ENCODE peak calls at places on chromosome 6, in six cellular contexts. G is NCI-H1092, Q is NCI-H2081, L is Peyer's patch, J is prostate gland, C is Ammon's horn. P is an unnamed sample.

GRCh38 chr6:159214281-159214680 is 45.1 kb downstream of the FNDC1 start:
- DNase-seq in G (no peak), Q (no peak), L (no peak), J (no peak), C (no peak), P (no peak)

GRCh38 chr6:148192310-148192709 is 150.3 kb upstream of the SASH1 start:
- DNase-seq in G (no peak), Q (no peak), L (no peak), J (no peak), C (no peak), P (no peak)

GRCh38 chr6:99614430-99615161 is 8.0 kb downstream of the PRDM13 start:
- DNase-seq in G (peak), Q (peak), L (no peak), J (no peak), C (no peak), P (no peak)

GRCh38 chr6:53651764-53652401 is 13.7 kb downstream of the KLHL31 start:
- DNase-seq in G (peak), Q (peak), L (peak), J (peak), C (peak), P (peak)

GRCh38 chr6:30820196-30820595 is 64.1 kb upstream of the DDR1 start:
- DNase-seq in G (no peak), Q (no peak), L (no peak), J (peak), C (no peak), P (no peak)

GRCh38 chr6:41022294-41022693 is 16.7 kb downstream of the UNC5CL start:
- DNase-seq in G (no peak), Q (no peak), L (no peak), J (no peak), C (no peak), P (no peak)

GRCh38 chr6:52049252-52050050 is 38.0 kb downstream of the PKHD1 start:
- DNase-seq in G (no peak), Q (peak), L (no peak), J (no peak), C (peak), P (peak)

GRCh38 chr6:89315199-89315598 is at the start of gene GABRR2:
- DNase-seq in G (no peak), Q (no peak), L (no peak), J (no peak), C (no peak), P (no peak)

GRCh38 chr6:3328796-3329195 is 70.0 kb downstream of the PSMG4 start:
- DNase-seq in G (no peak), Q (no peak), L (no peak), J (no peak), C (peak), P (no peak)

GRCh38 chr6:21115111-21115510 is 478.4 kb upstream of the SOX4 start:
- DNase-seq in G (peak), Q (peak), L (no peak), J (no peak), C (peak), P (no peak)

GRCh38 chr6:148760568-148761531 is 14.0 kb downstream of the UST start:
- DNase-seq in G (no peak), Q (no peak), L (peak), J (peak), C (peak), P (no peak)

GRCh38 chr6:23413327-23414203 is 712.5 kb upstream of the NRSN1 start:
- DNase-seq in G (no peak), Q (no peak), L (no peak), J (no peak), C (no peak), P (no peak)

GRCh38 chr6:99282479-99283062 is 66.9 kb downstream of the FAXC start:
- DNase-seq in G (no peak), Q (no peak), L (no peak), J (no peak), C (no peak), P (no peak)

GRCh38 chr6:140921366-140922226 is 1211.1 kb upstream of the GJE1 start:
- DNase-seq in G (no peak), Q (peak), L (no peak), J (peak), C (peak), P (no peak)

GRCh38 chr6:107550241-107550840 is 60.4 kb downstream of the SOBP start:
- DNase-seq in G (no peak), Q (peak), L (peak), J (no peak), C (peak), P (no peak)

GRCh38 chr6:45741437-45742166 is 274.1 kb downstream of the CLIC5 start:
- DNase-seq in G (no peak), Q (no peak), L (peak), J (no peak), C (peak), P (no peak)

GRCh38 chr6:107061125-107062020 is 33.4 kb downstream of the MTRES1 start:
- DNase-seq in G (no peak), Q (no peak), L (no peak), J (no peak), C (no peak), P (no peak)

GRCh38 chr6:157273756-157274088 is 49.6 kb downstream of the TMEM242 start:
- DNase-seq in G (peak), Q (peak), L (peak), J (no peak), C (peak), P (peak)

P was measured in SHP77 treated with DMSO at 0.1 percent for 48 hours.